ENCODE peak calls at places on chromosomes 16 and 17, in five cellular contexts. D, U, S, X and N are unnamed samples.

GRCh38 chr17:69166957-69167356 is 25.3 kb upstream of the ABCA6 start:
- DNase-seq in D (no peak), U (no peak), S (no peak), X (no peak), N (no peak)

GRCh38 chr17:1002771-1003555 is 6.0 kb downstream of the TIMM22 start:
- DNase-seq in D (no peak), U (no peak), S (no peak), X (peak), N (no peak)

GRCh38 chr17:81967533-81968395 is 6.8 kb upstream of the NOTUM start:
- DNase-seq in D (peak), U (peak), S (peak), X (peak), N (peak)

GRCh38 chr16:47732806-47733150 is 271.6 kb downstream of the PHKB start:
- DNase-seq in D (no peak), U (no peak), S (no peak), X (peak), N (no peak)

GRCh38 chr17:31052187-31052889 is 42.4 kb upstream of the NF1 start:
- DNase-seq in D (no peak), U (peak), S (no peak), X (peak), N (no peak)

GRCh38 chr17:17073627-17074521 is 31.6 kb downstream of the MPRIP start:
- DNase-seq in D (no peak), U (no peak), S (no peak), X (peak), N (no peak)

GRCh38 chr16:35798885-35799426 is 2339.5 kb downstream of the TP53TG3F start:
- DNase-seq in D (no peak), U (no peak), S (no peak), X (no peak), N (no peak)

GRCh38 chr17:64196626-64197025 is 66.4 kb downstream of the TEX2 start:
- DNase-seq in D (no peak), U (no peak), S (no peak), X (peak), N (no peak)

GRCh38 chr17:72515291-72516065 is 394.7 kb downstream of the SOX9 start:
- DNase-seq in D (no peak), U (no peak), S (no peak), X (peak), N (no peak)

GRCh38 chr16:65662236-65662635 is 540.4 kb upstream of the CDH11 start:
- DNase-seq in D (no peak), U (no peak), S (no peak), X (no peak), N (no peak)

GRCh38 chr17:56499799-56500388 is 93.6 kb upstream of the NOG start:
- DNase-seq in D (no peak), U (peak), S (no peak), X (no peak), N (no peak)

GRCh38 chr16:65121870-65122723 is at the start of gene CDH11:
- DNase-seq in D (no peak), U (no peak), S (peak), X (peak), N (no peak)

GRCh38 chr17:44575408-44575807 is 18.1 kb downstream of the FZD2 start:
- DNase-seq in D (no peak), U (no peak), S (no peak), X (no peak), N (no peak)

GRCh38 chr17:73711184-73711583 is 66.9 kb upstream of the SDK2 start:
- DNase-seq in D (no peak), U (no peak), S (no peak), X (no peak), N (no peak)

GRCh38 chr17:3978421-3979275 is 14.4 kb upstream of the ATP2A3 start:
- DNase-seq in D (no peak), U (no peak), S (no peak), X (no peak), N (no peak)

GRCh38 chr17:81510798-81511549 is 1.6 kb downstream of the ACTG1 start:
- DNase-seq in D (peak), U (no peak), S (no peak), X (no peak), N (peak)

GRCh38 chr17:49454050-49454449 is 39.4 kb upstream of the PHB1 start:
- DNase-seq in D (no peak), U (no peak), S (peak), X (peak), N (no peak)

GRCh38 chr17:48608921-48609505 is 1.8 kb downstream of the HOXB7 start:
- DNase-seq in D (no peak), U (no peak), S (no peak), X (no peak), N (no peak)

GRCh38 chr16:67666032-67666537 is 465 bp downstream of the ENKD1 start:
- DNase-seq in D (no peak), U (no peak), S (no peak), X (peak), N (no peak)

GRCh38 chr16:53991181-53992056 is 287.5 kb downstream of the FTO start:
- DNase-seq in D (no peak), U (peak), S (no peak), X (no peak), N (no peak)

GRCh38 chr17:17822189-17822978 is 14.4 kb downstream of the SREBF1 start:
- DNase-seq in D (no peak), U (no peak), S (no peak), X (peak), N (no peak)

GRCh38 chr17:20121359-20122235 is 112.4 kb downstream of the SPECC1 start:
- DNase-seq in D (peak), U (peak), S (peak), X (peak), N (peak)

GRCh38 chr16:84851192-84852127 is 31.7 kb downstream of the CRISPLD2 start:
- DNase-seq in D (no peak), U (no peak), S (no peak), X (peak), N (no peak)